ENCODE peak calls at places on chromosomes 5 and 9, in four cellular contexts. M is activated T-helper 1 cell treated with anti-CD3 and anti-CD28 coated beads, Interleukin-2, amount 50 U/mL, for 16 hours; L is neural progenitor cell; Y is RCC 7860. P is an unnamed sample.

GRCh38 chr5:78886650-78887230 is 98.4 kb downstream of the ARSB start:
- DNase-seq in L (no peak), Y (no peak), M (no peak), P (no peak)

GRCh38 chr5:35061216-35061615 is 13.5 kb upstream of the AGXT2 start:
- DNase-seq in Y (no peak), M (no peak), L (no peak), P (no peak)

GRCh38 chr9:73270967-73271722 is 119.5 kb downstream of the ANXA1 start:
- DNase-seq in Y (peak), M (no peak), L (no peak), P (peak)

GRCh38 chr5:141039517-141039916 is 11.7 kb upstream of the PCDHB1 start:
- DNase-seq in M (no peak), L (no peak), Y (no peak), P (no peak)

GRCh38 chr9:98330831-98331230 is 75.4 kb upstream of the TBC1D2 start:
- DNase-seq in Y (no peak), L (no peak), M (no peak), P (peak)

GRCh38 chr9:109403116-109403515 is 82.3 kb upstream of the EPB41L4B start:
- DNase-seq in L (no peak), M (no peak), Y (no peak), P (peak)

GRCh38 chr5:157172408-157172807 is 6.3 kb upstream of the GARIN3 start:
- DNase-seq in L (no peak), M (no peak), Y (no peak), P (no peak)

GRCh38 chr5:171965740-171966139 is 40.7 kb downstream of the FBXW11 start:
- DNase-seq in L (no peak), M (no peak), Y (no peak), P (no peak)

GRCh38 chr5:154196955-154197652 is 6.6 kb downstream of the GALNT10 start:
- DNase-seq in Y (no peak), L (peak), M (no peak), P (peak)

GRCh38 chr5:141636413-141637265 is at the start of the genes HDAC3 and RELL2:
- DNase-seq in M (peak), Y (peak), L (peak), P (peak)

GRCh38 chr9:33044677-33045282 is 19.7 kb downstream of the DNAJA1 start:
- DNase-seq in Y (no peak), M (no peak), L (peak), P (no peak)